ENCODE peak calls at places on chromosomes 12 and 14, in five cellular contexts. F is GM12865, A is transverse colon, X is cardiac fibroblast, H is tibial nerve. G is an unnamed sample.

GRCh38 chr12:68374315-68374982 is 42.3 kb upstream of the MDM1 start:
- DNase-seq in F (peak; percentile 96), A (peak; percentile 48), X (no peak), H (no peak), G (no peak)

GRCh38 chr12:116700066-116700465 is 37.8 kb downstream of the SPRING1 start:
- DNase-seq in F (no peak), A (no peak), X (no peak), H (no peak), G (no peak)

GRCh38 chr14:68042591-68043210 is 223.1 kb downstream of the RAD51B start:
- DNase-seq in F (no peak), A (no peak), X (no peak), H (no peak), G (no peak)

GRCh38 chr12:2640281-2640680 is 154.5 kb upstream of the FKBP4 start:
- DNase-seq in F (no peak), A (peak; percentile 5), X (no peak), H (no peak), G (peak; percentile 70)

GRCh38 chr14:20692111-20692751 is 3.7 kb downstream of the ANG start:
- DNase-seq in F (no peak), A (no peak), X (no peak), H (no peak), G (no peak)

GRCh38 chr12:58541300-58541690 is 379.0 kb downstream of the LRIG3 start:
- DNase-seq in F (no peak), A (no peak), X (peak; percentile 55), H (no peak), G (peak; percentile 58)

GRCh38 chr12:56521590-56522371 is at the start of gene RBMS2:
- DNase-seq in F (peak; percentile 46), A (peak; percentile 80), X (peak; percentile 96), H (peak; percentile 68), G (peak; percentile 91)

GRCh38 chr14:99163446-99163845 is 108.6 kb downstream of the BCL11B start:
- DNase-seq in F (no peak), A (no peak), X (no peak), H (no peak), G (no peak)

GRCh38 chr12:86194721-86195120 is 61.5 kb downstream of the MGAT4C start:
- DNase-seq in F (no peak), A (no peak), X (no peak), H (no peak), G (no peak)

GRCh38 chr12:27179399-27180214 is 64.5 kb upstream of the STK38L start:
- DNase-seq in F (peak; percentile 92), A (no peak), X (peak; percentile 99), H (no peak), G (peak; percentile 85)

GRCh38 chr12:119249441-119249840 is 70.7 kb downstream of the HSPB8 start:
- DNase-seq in F (no peak), A (no peak), X (no peak), H (no peak), G (no peak)

GRCh38 chr12:53295070-53295890 is at the start of gene PFDN5:
- DNase-seq in F (peak; percentile 95), A (peak; percentile 92), X (peak; percentile 95), H (peak; percentile 64), G (peak; percentile 93)
- TF ChIP-seq CTCF in F (no peak), A (no peak), X (peak; percentile 39), H (no peak), G (peak; percentile 14)

GRCh38 chr12:31323466-31324115 is 2.4 kb downstream of the SINHCAF start:
- DNase-seq in F (peak; percentile 83), A (peak; percentile 57), X (peak; percentile 12), H (no peak), G (no peak)

GRCh38 chr12:31321565-31322228 is 4.3 kb downstream of the SINHCAF start:
- DNase-seq in F (no peak), A (no peak), X (peak; percentile 54), H (no peak), G (no peak)

GRCh38 chr12:31324116-31324844 is 1.7 kb downstream of the SINHCAF start:
- DNase-seq in F (peak; percentile 81), A (peak; percentile 81), X (peak; percentile 77), H (peak; percentile 31), G (peak; percentile 69)

GRCh38 chr12:31324845-31325523 is 966 bp downstream of the SINHCAF start:
- DNase-seq in F (peak; percentile 66), A (peak; percentile 61), X (peak; percentile 70), H (no peak), G (peak; percentile 35)

GRCh38 chr12:31322651-31323248 is 3.2 kb downstream of the SINHCAF start:
- DNase-seq in F (no peak), A (peak; percentile 13), X (peak; percentile 62), H (no peak), G (peak; percentile 44)
- H3K4me3 ChIP-seq in F (peak overlapping the region; percentile 94), A (peak overlapping the region; percentile 79), X (peak overlapping the region; percentile 88), H (no peak overlapping the region), G (no peak overlapping the region)

DNA sequence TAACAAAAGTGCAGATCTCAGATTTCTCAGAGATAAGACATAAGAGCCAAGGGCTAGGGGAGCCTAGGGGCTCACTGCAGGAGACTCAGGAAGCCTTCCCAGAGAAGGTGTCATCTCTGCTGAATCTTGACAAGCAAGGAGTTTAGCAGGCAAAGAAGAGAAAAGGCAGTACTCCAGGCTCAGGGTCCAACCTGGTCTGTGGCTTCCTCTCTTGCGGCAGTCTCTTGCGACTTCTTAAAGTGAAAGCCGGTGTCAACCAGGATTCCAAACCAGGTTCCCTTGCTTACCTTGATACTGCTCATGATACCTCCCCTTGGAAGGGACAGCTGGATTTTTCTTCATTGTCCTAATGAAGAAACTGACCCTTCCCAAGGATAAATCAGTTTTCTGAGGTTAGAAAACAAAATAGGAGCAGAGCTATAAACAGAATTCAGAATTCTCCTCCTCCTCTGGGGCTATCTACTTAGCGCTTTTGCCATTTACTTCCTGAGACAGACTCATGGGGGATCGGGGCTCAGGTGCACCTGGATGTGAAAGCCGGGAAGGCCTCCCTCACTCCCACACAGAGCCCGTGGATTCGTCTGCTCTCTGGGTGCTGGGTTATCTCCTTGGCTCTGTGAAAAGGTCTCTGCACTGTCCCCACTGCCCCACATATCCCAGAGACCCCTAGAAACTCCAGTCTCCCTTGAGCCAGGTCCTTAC is 1.8 kb upstream of the SCNN1A start:
- DNase-seq in F (no peak), A (peak; percentile 24), X (no peak), H (no peak), G (no peak)
- TF ChIP-seq CTCF in F (no peak), A (no peak), X (no peak), H (no peak), G (no peak)

GRCh38 chr14:71933026-71933587 is 878 bp downstream of the RGS6 start:
- DNase-seq in F (peak; percentile 60), A (no peak), X (peak; percentile 10), H (no peak), G (no peak)
- H3K4me3 ChIP-seq in F (peak overlapping the region; percentile 55), A (no peak overlapping the region), X (no peak overlapping the region), H (peak overlapping the region; percentile 37), G (no peak overlapping the region)

GRCh38 chr12:79420146-79420618 is 270.6 kb downstream of the PAWR start:
- DNase-seq in F (peak; percentile 18), A (no peak), X (peak; percentile 95), H (no peak), G (peak; percentile 98)
- TF ChIP-seq CTCF in F (peak; percentile 3), A (peak; percentile 47), X (peak; percentile 51), H (peak; percentile 18), G (peak; percentile 75)

GRCh38 chr14:82667501-82667900 is 1133.8 kb upstream of the SEL1L start:
- DNase-seq in F (no peak), A (no peak), X (no peak), H (no peak), G (no peak)
- H3K4me3 ChIP-seq in F (no peak overlapping the region), A (no peak overlapping the region), X (no peak overlapping the region), H (no peak overlapping the region), G (no peak overlapping the region)